ENCODE peak calls at places on chromosomes 2 and 18, in ten cellular contexts. T, P, R, A, G, J, L, B, E and Z are unnamed samples.

GRCh38 chr2:73257425-73258125 is 23.5 kb downstream of the CCT7 start:
- DNase-seq in T (peak), P (peak), R (peak), A (no peak), G (no peak), J (no peak), L (no peak), B (no peak), E (no peak), Z (no peak)

GRCh38 chr2:110896226-110896625 is 163.9 kb downstream of the ACOXL start:
- DNase-seq in T (no peak), P (no peak), R (no peak), A (no peak), G (no peak), J (no peak), L (no peak), B (no peak), E (no peak), Z (no peak)

GRCh38 chr2:104790100-104790811 is 63.7 kb upstream of the POU3F3 start:
- DNase-seq in T (no peak), P (no peak), R (no peak), A (no peak), G (no peak), J (peak), L (no peak), B (no peak), E (no peak), Z (no peak)

GRCh38 chr2:49146412-49146811 is 7.9 kb downstream of the FSHR start:
- DNase-seq in T (no peak), P (no peak), R (no peak), A (no peak), G (no peak), J (no peak), L (no peak), B (no peak), E (no peak), Z (no peak)

GRCh38 chr2:60707750-60708371 is 48.2 kb upstream of the PAPOLG start:
- DNase-seq in T (no peak), P (peak), R (no peak), A (no peak), G (no peak), J (peak), L (peak), B (no peak), E (peak), Z (peak)

GRCh38 chr2:65402780-65403528 is 29.4 kb downstream of the SPRED2 start:
- DNase-seq in T (no peak), P (no peak), R (no peak), A (no peak), G (no peak), J (no peak), L (no peak), B (no peak), E (no peak), Z (no peak)

GRCh38 chr2:235085476-235085875 is 133.7 kb downstream of the SH3BP4 start:
- DNase-seq in T (no peak), P (no peak), R (no peak), A (no peak), G (no peak), J (no peak), L (no peak), B (no peak), E (no peak), Z (no peak)

GRCh38 chr2:239789711-239790110 is 235.4 kb downstream of the NDUFA10 start:
- DNase-seq in T (no peak), P (no peak), R (peak), A (no peak), G (no peak), J (no peak), L (no peak), B (peak), E (no peak), Z (no peak)

GRCh38 chr2:106205488-106205887 is 11.4 kb upstream of the UXS1 start:
- DNase-seq in T (no peak), P (no peak), R (no peak), A (no peak), G (no peak), J (no peak), L (no peak), B (no peak), E (no peak), Z (no peak)

GRCh38 chr18:3679254-3679653 is 229.3 kb downstream of the TGIF1 start:
- DNase-seq in T (no peak), P (no peak), R (no peak), A (no peak), G (no peak), J (no peak), L (no peak), B (no peak), E (no peak), Z (no peak)

GRCh38 chr18:79853993-79854364 is 56.2 kb downstream of the KCNG2 start:
- DNase-seq in T (no peak), P (no peak), R (no peak), A (peak), G (no peak), J (no peak), L (no peak), B (no peak), E (no peak), Z (no peak)

GRCh38 chr2:238321467-238321866 is 1.1 kb downstream of the TRAF3IP1 start:
- DNase-seq in T (no peak), P (no peak), R (peak), A (no peak), G (no peak), J (no peak), L (no peak), B (no peak), E (peak), Z (no peak)

GRCh38 chr2:36287363-36288275 is 68.0 kb upstream of the CRIM1 start:
- DNase-seq in T (no peak), P (no peak), R (no peak), A (no peak), G (no peak), J (no peak), L (no peak), B (no peak), E (no peak), Z (no peak)

GRCh38 chr2:27624943-27625342 is 3.9 kb downstream of the CCDC121 start:
- DNase-seq in T (no peak), P (no peak), R (no peak), A (no peak), G (no peak), J (no peak), L (no peak), B (no peak), E (no peak), Z (no peak)

GRCh38 chr18:58928401-58928800 is 63.7 kb downstream of the ZNF532 start:
- DNase-seq in T (no peak), P (no peak), R (no peak), A (no peak), G (no peak), J (no peak), L (no peak), B (no peak), E (no peak), Z (no peak)

GRCh38 chr2:26846881-26847662 is 860 bp upstream of the DPYSL5 start:
- DNase-seq in T (no peak), P (no peak), R (no peak), A (no peak), G (no peak), J (peak), L (no peak), B (no peak), E (no peak), Z (no peak)

GRCh38 chr2:70994055-70994444 is 623 bp downstream of the TEX261 start:
- DNase-seq in T (no peak), P (peak), R (no peak), A (no peak), G (no peak), J (peak), L (no peak), B (peak), E (no peak), Z (no peak)

GRCh38 chr2:137969418-137969765 is 5.1 kb downstream of the HNMT start:
- DNase-seq in T (no peak), P (no peak), R (no peak), A (no peak), G (peak), J (no peak), L (no peak), B (no peak), E (no peak), Z (no peak)

GRCh38 chr2:32688511-32688910 is 60.7 kb downstream of the TTC27 start:
- DNase-seq in T (no peak), P (no peak), R (no peak), A (no peak), G (no peak), J (no peak), L (no peak), B (no peak), E (no peak), Z (no peak)

GRCh38 chr2:120205901-120206581 is 17.2 kb downstream of the TMEM185B start:
- DNase-seq in T (peak), P (peak), R (peak), A (no peak), G (no peak), J (peak), L (no peak), B (peak), E (no peak), Z (no peak)

GRCh38 chr18:32258558-32259204 is 68.8 kb downstream of the MEP1B start:
- DNase-seq in T (no peak), P (no peak), R (no peak), A (no peak), G (no peak), J (no peak), L (no peak), B (no peak), E (no peak), Z (no peak)

GRCh38 chr2:122055541-122055940 is 300.1 kb downstream of the TSN start:
- DNase-seq in T (no peak), P (no peak), R (no peak), A (no peak), G (no peak), J (no peak), L (no peak), B (no peak), E (no peak), Z (no peak)

GRCh38 chr2:208265371-208265806 is 666 bp upstream of the PIKFYVE start:
- DNase-seq in T (peak), P (peak), R (no peak), A (no peak), G (no peak), J (peak), L (no peak), B (peak), E (peak), Z (no peak)

DNA sequence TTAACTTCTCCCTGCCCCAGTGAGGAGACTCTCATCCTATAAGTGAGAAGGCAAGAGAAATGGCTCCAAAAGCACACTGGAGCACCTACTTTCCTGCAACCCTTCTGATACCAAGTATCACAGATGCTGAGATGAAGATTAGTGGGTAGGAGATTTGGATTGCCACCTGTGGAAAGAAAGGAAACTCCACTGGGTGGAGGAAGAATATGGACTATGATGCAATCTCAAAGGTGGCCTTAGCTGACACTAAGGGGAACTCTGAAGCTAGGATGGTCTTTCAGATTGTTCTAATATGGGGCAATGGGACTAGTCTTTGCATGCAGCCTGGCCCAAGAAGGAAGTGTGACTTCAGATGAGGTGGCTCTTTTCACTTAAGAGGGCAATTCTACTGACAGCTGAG is 21.6 kb downstream of the PRKRA start:
- DNase-seq in T (no peak), P (no peak), R (no peak), A (no peak), G (no peak), J (no peak), L (no peak), B (no peak), E (no peak), Z (no peak)
- TF ChIP-seq POLR2AphosphoS5 in T (no peak), P (no peak), R (no peak), A (no peak), G (no peak), J (no peak), L (no peak), B (no peak), E (no peak), Z (no peak)

GRCh38 chr18:49555641-49556040 is 6.2 kb upstream of the LIPG start:
- DNase-seq in T (no peak), P (no peak), R (no peak), A (no peak), G (no peak), J (no peak), L (no peak), B (no peak), E (no peak), Z (no peak)
- H3K4me3 ChIP-seq in T (no peak), P (no peak), R (no peak), A (no peak), G (no peak), J (no peak), L (no peak), B (no peak), E (no peak), Z (no peak)

DNA sequence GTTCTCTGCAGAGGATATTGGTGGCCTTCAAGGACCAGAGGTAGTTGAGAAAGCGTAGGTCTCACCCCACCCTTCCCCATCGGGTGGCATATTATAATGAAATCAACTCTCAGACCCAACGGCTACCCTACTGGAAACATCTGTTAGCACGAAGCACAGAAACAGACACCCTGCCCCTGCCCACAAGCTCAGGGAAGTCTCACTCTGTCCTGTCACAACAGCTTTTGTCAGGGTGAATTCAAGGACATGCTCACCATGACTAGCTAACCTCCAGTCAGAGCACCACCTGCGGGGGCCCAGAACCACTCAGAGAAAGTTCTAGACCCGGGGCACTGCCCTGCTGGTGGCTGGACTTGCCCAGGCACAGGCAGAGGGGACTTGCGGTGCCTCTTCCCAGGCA is 3.5 kb upstream of the B3GNT7 start:
- DNase-seq in T (no peak), P (no peak), R (no peak), A (no peak), G (no peak), J (no peak), L (no peak), B (no peak), E (no peak), Z (no peak)
- TF ChIP-seq POLR2AphosphoS5 in T (no peak), P (no peak), R (no peak), A (no peak), G (no peak), J (no peak), L (no peak), B (no peak), E (no peak), Z (no peak)

DNA sequence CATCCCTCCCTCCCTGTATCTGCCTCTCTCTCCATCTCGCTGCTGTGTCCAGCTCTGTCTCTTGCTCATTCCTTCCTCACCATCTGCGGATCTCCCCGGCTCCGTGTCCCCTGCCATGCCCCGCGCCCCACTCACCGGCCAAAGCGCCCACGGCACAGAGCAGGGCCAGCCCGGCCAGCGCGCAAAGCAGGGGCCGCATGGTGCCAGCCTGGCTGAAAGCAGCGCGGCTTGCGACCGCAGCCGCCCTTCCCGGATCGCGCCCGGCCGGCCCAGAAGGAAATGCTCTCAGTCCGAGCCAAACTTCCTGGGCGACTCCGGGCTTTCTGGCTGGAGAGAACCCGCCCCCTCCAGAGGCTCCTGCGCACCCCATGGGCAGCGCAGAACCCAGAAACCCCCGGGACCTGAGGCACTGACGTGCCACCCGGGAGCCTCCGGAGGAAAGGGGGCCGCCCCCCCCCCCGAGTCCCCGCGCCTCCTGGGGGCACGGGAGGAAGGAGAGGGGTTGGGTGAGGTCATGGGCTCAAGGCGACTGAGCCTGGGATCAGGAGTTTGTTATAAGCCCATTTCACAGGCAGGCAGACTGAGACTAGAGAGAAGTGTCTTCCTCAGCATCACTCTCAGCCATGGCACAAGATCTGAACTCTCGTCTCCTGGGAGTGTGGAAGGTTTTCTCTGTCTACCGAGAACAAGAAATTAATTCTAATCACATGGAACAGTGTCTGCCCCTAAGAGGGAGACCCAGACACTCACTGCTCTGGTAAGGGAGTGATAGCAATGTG is 45.2 kb upstream of the RAB6C start:
- DNase-seq in T (no peak), P (no peak), R (no peak), A (no peak), G (no peak), J (peak), L (no peak), B (no peak), E (no peak), Z (no peak)
- H3K4me3 ChIP-seq in T (no peak), P (no peak), R (peak), A (peak), G (no peak), J (peak), L (no peak), B (no peak), E (no peak), Z (no peak)

GRCh38 chr2:53257287-53257686 is 510.3 kb upstream of the CHAC2 start:
- DNase-seq in T (no peak), P (no peak), R (no peak), A (no peak), G (no peak), J (no peak), L (no peak), B (no peak), E (no peak), Z (no peak)
- TF ChIP-seq POLR2AphosphoS5 in T (no peak), P (no peak), R (no peak), A (no peak), G (no peak), J (no peak), L (no peak), B (no peak), E (no peak), Z (no peak)

DNA sequence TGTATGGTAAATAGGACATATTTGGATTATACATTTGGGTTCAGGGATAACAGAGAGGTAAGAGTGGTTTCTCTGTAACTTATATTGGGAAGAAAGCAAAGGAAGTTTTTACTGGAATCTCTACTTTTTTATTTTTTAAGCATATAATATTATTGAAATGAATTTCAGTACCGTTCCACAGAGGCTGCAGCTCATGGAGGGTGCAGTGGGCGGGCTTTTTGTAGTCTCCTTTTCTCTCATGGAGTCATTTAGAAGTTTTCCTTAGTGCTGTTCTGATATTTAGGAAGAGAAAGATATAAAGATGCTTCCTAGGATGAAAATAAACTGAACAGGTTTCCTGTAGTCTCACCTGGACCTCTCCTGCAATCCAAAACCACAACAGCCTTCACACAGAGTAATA is 1153.3 kb upstream of the TMEFF2 start:
- DNase-seq in T (no peak), P (no peak), R (no peak), A (no peak), G (no peak), J (no peak), L (no peak), B (no peak), E (no peak), Z (no peak)
- H3K4me3 ChIP-seq in T (no peak), P (no peak), R (peak), A (peak), G (no peak), J (peak), L (no peak), B (peak), E (peak), Z (peak)